ENCODE peak calls at places on chromosomes 6 and 20, in five cellular contexts. One of them, this sample, is unnamed.

GRCh38 chr6:127367023-127367375 is 23.6 kb upstream of the ECHDC1 start:
- DNase-seq in H9: no peak
- DNase-seq in mesenchymal stem cell: peak; percentile 10
- DNase-seq in neuronal stem cell: no peak
- DNase-seq in H1: no peak
- DNase-seq in this sample: no peak

GRCh38 chr6:73400656-73401055 is 6.0 kb downstream of the DDX43 start:
- DNase-seq in H9: no peak
- DNase-seq in mesenchymal stem cell: no peak
- DNase-seq in neuronal stem cell: no peak
- DNase-seq in H1: no peak
- DNase-seq in this sample: no peak

GRCh38 chr6:137155830-137156229 is 17.6 kb downstream of the IL22RA2 start:
- DNase-seq in H9: no peak
- DNase-seq in mesenchymal stem cell: peak; percentile 52
- DNase-seq in neuronal stem cell: no peak
- DNase-seq in H1: no peak
- DNase-seq in this sample: peak; percentile 34

GRCh38 chr6:110874880-110875547 is 429 bp downstream of the AMD1 start:
- DNase-seq in H9: no peak
- DNase-seq in mesenchymal stem cell: no peak
- DNase-seq in neuronal stem cell: peak; percentile 32
- DNase-seq in H1: no peak
- DNase-seq in this sample: no peak

GRCh38 chr20:5039255-5039657 is 37.9 kb upstream of the SLC23A2 start:
- DNase-seq in H9: no peak
- DNase-seq in mesenchymal stem cell: no peak
- DNase-seq in neuronal stem cell: no peak
- DNase-seq in H1: no peak
- DNase-seq in this sample: no peak

GRCh38 chr6:24215068-24215467 is 89.1 kb downstream of the NRSN1 start:
- DNase-seq in H9: no peak
- DNase-seq in mesenchymal stem cell: peak; percentile 26
- DNase-seq in neuronal stem cell: no peak
- DNase-seq in H1: no peak
- DNase-seq in this sample: no peak

GRCh38 chr20:39897058-39897457 is 792.0 kb downstream of the MAFB start:
- DNase-seq in H9: no peak
- DNase-seq in mesenchymal stem cell: peak; percentile 83
- DNase-seq in neuronal stem cell: no peak
- DNase-seq in H1: no peak
- DNase-seq in this sample: no peak

GRCh38 chr6:134005824-134006223 is 46.6 kb downstream of the SLC2A12 start:
- DNase-seq in H9: no peak
- DNase-seq in mesenchymal stem cell: no peak
- DNase-seq in neuronal stem cell: no peak
- DNase-seq in H1: no peak
- DNase-seq in this sample: no peak

GRCh38 chr6:83827050-83827449 is 26.1 kb upstream of the RIPPLY2 start:
- DNase-seq in H9: no peak
- DNase-seq in mesenchymal stem cell: peak; percentile 30
- DNase-seq in neuronal stem cell: no peak
- DNase-seq in H1: no peak
- DNase-seq in this sample: no peak

GRCh38 chr6:40722553-40723258 is 135.5 kb upstream of the LRFN2 start:
- DNase-seq in H9: no peak
- DNase-seq in mesenchymal stem cell: peak; percentile 67
- DNase-seq in neuronal stem cell: no peak
- DNase-seq in H1: no peak
- DNase-seq in this sample: no peak

GRCh38 chr20:38345643-38346042 is 639 bp upstream of the LBP start:
- DNase-seq in H9: no peak
- DNase-seq in mesenchymal stem cell: no peak
- DNase-seq in neuronal stem cell: no peak
- DNase-seq in H1: no peak
- DNase-seq in this sample: no peak

GRCh38 chr6:158408552-158409130 is 96.4 kb downstream of the TULP4 start:
- DNase-seq in H9: no peak
- DNase-seq in mesenchymal stem cell: peak; percentile 53
- DNase-seq in neuronal stem cell: no peak
- DNase-seq in H1: no peak
- DNase-seq in this sample: no peak

GRCh38 chr6:96542702-96543101 is 20.2 kb upstream of the FHL5 start:
- DNase-seq in H9: no peak
- DNase-seq in mesenchymal stem cell: peak; percentile 14
- DNase-seq in neuronal stem cell: no peak
- DNase-seq in H1: no peak
- DNase-seq in this sample: no peak

GRCh38 chr6:39952170-39952569 is 17.9 kb upstream of the MOCS1 start:
- DNase-seq in H9: no peak
- DNase-seq in mesenchymal stem cell: no peak
- DNase-seq in neuronal stem cell: no peak
- DNase-seq in H1: no peak
- DNase-seq in this sample: no peak

GRCh38 chr20:11646359-11646758 is 271.3 kb upstream of the BTBD3 start:
- DNase-seq in H9: peak; percentile 34
- DNase-seq in mesenchymal stem cell: no peak
- DNase-seq in neuronal stem cell: no peak
- DNase-seq in H1: no peak
- DNase-seq in this sample: no peak

GRCh38 chr6:107128577-107128976 is 13.3 kb upstream of the BEND3 start:
- DNase-seq in H9: no peak
- DNase-seq in mesenchymal stem cell: no peak
- DNase-seq in neuronal stem cell: no peak
- DNase-seq in H1: no peak
- DNase-seq in this sample: no peak

DNA sequence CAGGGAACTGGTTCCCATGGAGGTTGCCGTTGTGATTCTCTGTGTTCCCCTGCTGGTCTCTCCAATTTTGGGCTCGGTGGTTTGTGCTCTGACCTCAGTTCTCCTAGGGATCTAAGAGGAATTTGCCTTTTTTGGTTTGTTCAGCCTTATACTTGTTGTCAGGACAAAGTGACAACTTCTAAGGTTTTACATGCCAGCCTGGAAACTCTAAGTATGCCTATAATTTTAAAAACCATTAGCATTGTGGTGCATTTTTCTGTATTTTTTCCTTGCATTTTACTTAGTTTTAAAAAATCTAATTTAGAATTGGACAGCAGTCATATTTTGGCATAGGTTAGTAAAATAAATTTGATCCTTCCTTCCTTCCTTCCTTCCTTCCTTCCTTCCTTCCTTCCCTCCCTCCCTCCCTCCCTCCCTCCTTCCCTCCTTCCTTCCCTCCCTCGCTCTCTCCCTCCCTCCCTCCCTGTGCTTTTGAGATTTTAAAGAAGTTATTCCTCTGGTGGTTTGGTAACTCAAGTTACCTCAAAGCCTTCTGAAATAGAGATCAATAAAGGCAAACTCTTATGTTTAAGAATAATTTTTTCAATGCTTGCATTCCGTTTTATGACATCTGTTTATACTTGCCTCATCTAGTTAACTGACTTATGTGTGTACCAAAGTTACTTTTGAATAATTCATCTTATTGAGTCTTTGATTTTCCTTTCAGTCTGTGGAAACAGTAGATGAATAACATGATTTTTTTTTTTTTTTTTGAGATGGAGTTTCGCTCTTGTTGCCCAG is 141.3 kb upstream of the RGS17 start:
- DNase-seq in H9: no peak
- DNase-seq in mesenchymal stem cell: no peak
- DNase-seq in neuronal stem cell: no peak
- DNase-seq in H1: no peak
- DNase-seq in this sample: no peak
- H2AFZ ChIP-seq in H9: no peak overlapping the region
- H2AFZ ChIP-seq in mesenchymal stem cell: no peak overlapping the region
- H2AFZ ChIP-seq in neuronal stem cell: no peak overlapping the region
- H2AFZ ChIP-seq in H1: no peak overlapping the region
- H2AFZ ChIP-seq in this sample: no peak overlapping the region

GRCh38 chr6:128725271-128726233 is 157.4 kb upstream of the LAMA2 start:
- DNase-seq in H9: no peak
- DNase-seq in mesenchymal stem cell: peak; percentile 45
- DNase-seq in neuronal stem cell: peak; percentile 30
- DNase-seq in H1: no peak
- DNase-seq in this sample: peak; percentile 73
- H2BK12ac ChIP-seq in H9: no peak overlapping the region
- H2BK12ac ChIP-seq in mesenchymal stem cell: no peak overlapping the region
- H2BK12ac ChIP-seq in neuronal stem cell: no peak overlapping the region
- H2BK12ac ChIP-seq in H1: peak overlapping the region; percentile 86
- H2BK12ac ChIP-seq in this sample: no peak overlapping the region

DNA sequence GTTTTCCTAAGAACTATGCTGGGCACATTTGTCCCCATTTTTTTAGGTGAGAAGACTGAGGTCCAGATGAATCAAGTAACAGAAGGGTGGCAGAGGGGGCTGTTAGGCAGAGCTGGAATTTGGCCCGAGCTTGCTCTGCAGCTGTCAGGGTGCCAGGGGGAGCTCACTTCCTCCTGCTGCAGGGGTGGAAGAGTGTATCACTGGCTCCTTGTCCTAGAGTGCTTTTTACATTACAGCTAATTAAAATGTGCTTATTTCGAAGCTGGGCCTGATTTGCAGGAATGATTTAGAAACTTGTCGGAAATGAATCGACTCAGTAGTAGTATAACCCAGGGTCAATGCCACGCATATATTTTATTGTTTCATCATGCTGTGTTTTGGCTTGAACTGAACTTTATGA is 11.1 kb downstream of the TOX2 start:
- DNase-seq in H9: no peak
- DNase-seq in mesenchymal stem cell: no peak
- DNase-seq in neuronal stem cell: no peak
- DNase-seq in H1: no peak
- DNase-seq in this sample: no peak
- H3K79me1 ChIP-seq in H9: no peaks in the 10 kb centered on the region
- H3K79me1 ChIP-seq in mesenchymal stem cell: no peaks in the 10 kb centered on the region
- H3K79me1 ChIP-seq in neuronal stem cell: no peaks in the 10 kb centered on the region
- H3K79me1 ChIP-seq in H1: no peaks in the 10 kb centered on the region
- H3K79me1 ChIP-seq in this sample: no peaks in the 10 kb centered on the region

GRCh38 chr20:35994994-35995453 is 26.6 kb downstream of the CNBD2 start:
- DNase-seq in H9: peak; percentile 95
- DNase-seq in mesenchymal stem cell: peak; percentile 78
- DNase-seq in neuronal stem cell: peak; percentile 77
- DNase-seq in H1: peak; percentile 89
- DNase-seq in this sample: peak; percentile 72
- H2AFZ ChIP-seq in H9: no peak overlapping the region
- H2AFZ ChIP-seq in mesenchymal stem cell: no peak overlapping the region
- H2AFZ ChIP-seq in neuronal stem cell: peak overlapping the region; percentile 45
- H2AFZ ChIP-seq in H1: no peak overlapping the region
- H2AFZ ChIP-seq in this sample: no peak overlapping the region

DNA sequence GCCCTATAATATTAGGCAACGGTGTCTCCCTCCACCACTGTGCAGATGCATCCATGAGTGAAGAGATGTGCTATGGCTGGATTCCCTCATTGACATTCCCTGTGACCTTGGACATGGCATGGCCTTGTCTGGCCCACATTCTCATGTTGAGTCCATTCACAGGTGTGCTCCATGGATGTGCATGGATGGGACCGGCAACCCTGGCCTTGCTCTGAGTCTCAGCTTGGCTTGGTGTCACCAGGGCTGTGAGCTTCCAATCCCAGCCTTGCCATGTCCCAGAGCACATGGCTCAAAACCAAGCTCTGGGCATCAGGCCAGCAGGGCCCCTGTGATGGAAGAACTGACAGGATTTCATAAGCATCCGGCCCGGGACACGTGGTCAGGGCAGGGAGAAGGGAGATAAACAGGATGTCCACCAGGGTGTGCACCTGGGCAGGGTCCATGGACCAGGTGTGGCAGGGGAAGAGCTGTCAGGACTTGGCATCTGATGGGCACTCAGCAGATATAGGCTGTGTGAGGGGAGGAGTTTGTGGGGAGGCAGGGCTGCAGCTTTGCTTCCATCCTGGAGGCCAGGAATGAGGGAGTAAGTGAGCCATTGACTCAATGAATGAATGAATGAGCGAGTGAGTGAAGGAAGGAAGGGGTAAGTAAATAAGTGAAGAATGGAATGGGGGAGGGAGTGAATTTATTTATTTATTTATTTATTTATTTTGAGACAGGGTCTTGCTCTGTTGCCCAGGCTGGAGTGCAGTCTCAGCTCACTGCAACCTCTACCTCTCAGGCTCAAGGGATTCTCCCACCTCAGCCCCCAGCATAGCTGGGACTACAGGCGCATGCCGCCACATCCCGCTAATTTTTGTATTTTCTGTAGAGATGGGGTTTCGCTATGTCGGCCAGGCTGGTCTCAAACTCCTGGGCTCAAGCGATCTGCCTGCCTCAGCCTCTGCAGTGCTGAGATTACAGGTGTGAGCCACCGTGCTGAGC is 15.7 kb downstream of the NRSN2 start:
- DNase-seq in H9: peak; percentile 50
- DNase-seq in mesenchymal stem cell: peak; percentile 85
- DNase-seq in neuronal stem cell: no peak
- DNase-seq in H1: no peak
- DNase-seq in this sample: peak; percentile 44
- H2BK12ac ChIP-seq in H9: no peak overlapping the region
- H2BK12ac ChIP-seq in mesenchymal stem cell: no peak overlapping the region
- H2BK12ac ChIP-seq in neuronal stem cell: no peak overlapping the region
- H2BK12ac ChIP-seq in H1: peak overlapping the region; percentile 92
- H2BK12ac ChIP-seq in this sample: no peak overlapping the region